ENCODE peak calls at places on chromosomes 12 and 14, in four cellular contexts. Z is K562, D is HepG2, A is GM12878. W is an unnamed sample.

GRCh38 chr14:72948481-72949138 is 22.3 kb downstream of the DCAF4 start:
- DNase-seq in Z (peak), D (peak), A (peak), W (peak)

GRCh38 chr14:102554835-102555819 is 37.3 kb upstream of the RCOR1 start:
- DNase-seq in Z (no peak), D (no peak), A (no peak), W (peak)

GRCh38 chr12:54581412-54581811 is 7.0 kb downstream of the PPP1R1A start:
- DNase-seq in Z (no peak), D (no peak), A (no peak), W (no peak)

GRCh38 chr12:68259318-68259940 is 6.0 kb upstream of the IL22 start:
- DNase-seq in Z (no peak), D (no peak), A (peak), W (no peak)

GRCh38 chr12:34393086-34393820 is 371.0 kb downstream of the ALG10 start:
- DNase-seq in Z (peak), D (no peak), A (no peak), W (no peak)

GRCh38 chr14:49550284-49551184 is 35.6 kb downstream of the RPS29 start:
- DNase-seq in Z (peak), D (peak), A (no peak), W (no peak)

GRCh38 chr12:72468505-72468904 is 196.3 kb downstream of the TRHDE start:
- DNase-seq in Z (no peak), D (no peak), A (no peak), W (no peak)

GRCh38 chr14:99562848-99563748 is 40.9 kb downstream of the CCDC85C start:
- DNase-seq in Z (peak), D (peak), A (no peak), W (peak)

GRCh38 chr12:112979281-112979680 is 962 bp downstream of the OAS2 start:
- DNase-seq in Z (no peak), D (no peak), A (peak), W (no peak)

GRCh38 chr12:68612675-68613074 is 2.0 kb downstream of the RAP1B start:
- DNase-seq in Z (no peak), D (no peak), A (no peak), W (no peak)

GRCh38 chr14:59161571-59162175 is 26.8 kb upstream of the DAAM1 start:
- DNase-seq in Z (no peak), D (peak), A (no peak), W (no peak)

GRCh38 chr14:64841121-64841611 is 38.5 kb downstream of the SPTB start:
- DNase-seq in Z (peak), D (peak), A (no peak), W (peak)
- TF ChIP-seq CBFB in Z (no peak), D (no peak), A (no peak), W (no peak)

GRCh38 chr12:109560867-109561710 is 12.2 kb downstream of the MMAB start:
- DNase-seq in Z (no peak), D (no peak), A (no peak), W (no peak)

GRCh38 chr12:109557809-109558208 is 15.5 kb downstream of the MMAB start:
- DNase-seq in Z (no peak), D (no peak), A (no peak), W (no peak)

GRCh38 chr12:109558374-109559199 is 14.7 kb downstream of the MMAB start:
- DNase-seq in Z (no peak), D (no peak), A (no peak), W (no peak)

GRCh38 chr12:109559200-109559505 is 14.2 kb downstream of the MMAB start:
- DNase-seq in Z (no peak), D (no peak), A (no peak), W (no peak)

DNA sequence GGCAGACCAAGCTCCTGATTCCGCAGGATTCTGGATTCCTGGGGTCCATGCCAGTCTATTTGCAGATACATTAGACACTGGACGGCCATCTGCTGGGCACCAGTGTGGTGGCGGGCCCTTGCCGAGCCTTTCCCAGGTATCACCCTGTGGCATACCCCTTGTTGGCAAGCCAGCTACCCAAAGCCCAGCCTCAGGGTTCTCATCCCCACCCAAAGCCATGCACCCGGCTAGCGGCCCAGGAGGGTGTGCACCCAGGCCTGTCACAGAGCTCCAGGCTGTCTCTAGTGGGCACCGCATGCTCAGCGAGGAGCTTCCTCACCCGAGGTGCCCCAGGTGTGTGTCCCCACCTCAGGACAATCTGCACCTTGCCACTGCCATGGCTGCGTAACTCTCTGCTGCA is 13.7 kb downstream of the MMAB start:
- DNase-seq in Z (no peak), D (no peak), A (no peak), W (no peak)
- TF ChIP-seq CBFB in Z (no peak), D (no peak), A (no peak), W (no peak)

GRCh38 chr12:52120951-52121847 is 41.7 kb downstream of the SMIM41 start:
- DNase-seq in Z (no peak), D (no peak), A (no peak), W (no peak)
- TF ChIP-seq CBFB in Z (no peak), D (no peak), A (no peak), W (no peak)

GRCh38 chr12:8566525-8566924 is 25.8 kb upstream of the CLEC4E start:
- DNase-seq in Z (no peak), D (no peak), A (no peak), W (no peak)
- TF ChIP-seq CBFB in Z (no peak), D (no peak), A (no peak), W (no peak)